ENCODE peak calls at places on chromosomes 1 and 21, in six cellular contexts. A, Q, L, R, I and T are unnamed samples.

GRCh38 chr1:93907718-93908117 is 1.5 kb downstream of the GCLM start:
- DNase-seq in A (peak), Q (peak), L (no peak), R (no peak), I (no peak), T (no peak)

GRCh38 chr21:30719401-30719800 is 824 bp upstream of the KRTAP21-3 start:
- DNase-seq in A (no peak), Q (no peak), L (no peak), R (no peak), I (no peak), T (no peak)

GRCh38 chr1:12019858-12020509 is 686 bp downstream of the MIIP start:
- DNase-seq in A (peak), Q (peak), L (no peak), R (peak), I (no peak), T (no peak)

GRCh38 chr1:29757866-29758763 is 521.8 kb downstream of the PTPRU start:
- DNase-seq in A (no peak), Q (no peak), L (no peak), R (no peak), I (no peak), T (no peak)

GRCh38 chr1:54475357-54476230 is 69.4 kb upstream of the SSBP3 start:
- DNase-seq in A (no peak), Q (no peak), L (no peak), R (no peak), I (no peak), T (no peak)

GRCh38 chr21:43853851-43854772 is 10.9 kb upstream of the AGPAT3 start:
- DNase-seq in A (no peak), Q (no peak), L (no peak), R (no peak), I (no peak), T (no peak)

GRCh38 chr1:63798284-63798683 is 24.5 kb downstream of the ROR1 start:
- DNase-seq in A (no peak), Q (no peak), L (no peak), R (no peak), I (no peak), T (no peak)

GRCh38 chr21:31548688-31549087 is 110.8 kb upstream of the SOD1 start:
- DNase-seq in A (no peak), Q (no peak), L (no peak), R (no peak), I (no peak), T (no peak)

GRCh38 chr1:9399510-9400424 is 107.1 kb downstream of the SPSB1 start:
- DNase-seq in A (no peak), Q (peak), L (no peak), R (no peak), I (no peak), T (no peak)

GRCh38 chr1:147168626-147169058 is 3.6 kb downstream of the PRKAB2 start:
- DNase-seq in A (peak), Q (peak), L (no peak), R (no peak), I (no peak), T (no peak)

GRCh38 chr1:170285027-170285426 is 139.3 kb downstream of the NTMT2 start:
- DNase-seq in A (no peak), Q (peak), L (no peak), R (no peak), I (no peak), T (no peak)

GRCh38 chr1:201610806-201611205 is 71.9 kb downstream of the NAV1 start:
- DNase-seq in A (no peak), Q (no peak), L (no peak), R (no peak), I (no peak), T (no peak)

GRCh38 chr1:54045487-54045886 is 7.5 kb downstream of the TMEM59 start:
- DNase-seq in A (no peak), Q (no peak), L (no peak), R (no peak), I (no peak), T (no peak)

GRCh38 chr1:247335871-247336270 is 4.2 kb upstream of the ZNF496 start:
- DNase-seq in A (no peak), Q (peak), L (no peak), R (no peak), I (no peak), T (no peak)

GRCh38 chr1:50697440-50698421 is 262.3 kb downstream of the FAF1 start:
- DNase-seq in A (no peak), Q (peak), L (no peak), R (no peak), I (no peak), T (no peak)

GRCh38 chr1:234568345-234568744 is 41.6 kb downstream of the IRF2BP2 start:
- DNase-seq in A (no peak), Q (no peak), L (no peak), R (no peak), I (no peak), T (no peak)

GRCh38 chr1:234368320-234369032 is 4.8 kb upstream of the COA6 start:
- DNase-seq in A (no peak), Q (no peak), L (no peak), R (no peak), I (no peak), T (no peak)

GRCh38 chr21:14923468-14923867 is 141.3 kb downstream of the NRIP1 start:
- DNase-seq in A (peak), Q (peak), L (no peak), R (no peak), I (peak), T (no peak)

GRCh38 chr1:203455706-203456105 is 19.9 kb upstream of the PRELP start:
- DNase-seq in A (no peak), Q (no peak), L (no peak), R (no peak), I (no peak), T (no peak)

GRCh38 chr1:47650205-47650604 is 212.4 kb downstream of the FOXD2 start:
- DNase-seq in A (peak), Q (peak), L (peak), R (no peak), I (peak), T (peak)

GRCh38 chr1:246583448-246584185 is 17.4 kb downstream of the CNST start:
- DNase-seq in A (no peak), Q (peak), L (no peak), R (peak), I (peak), T (no peak)

GRCh38 chr1:6991271-6991670 is 206.0 kb downstream of the CAMTA1 start:
- DNase-seq in A (peak), Q (peak), L (peak), R (no peak), I (no peak), T (no peak)

GRCh38 chr1:25707280-25708016 is 90.9 kb downstream of the MAN1C1 start:
- DNase-seq in A (peak), Q (no peak), L (no peak), R (no peak), I (peak), T (no peak)

GRCh38 chr1:15803380-15803779 is 4.1 kb downstream of the UQCRHL start:
- DNase-seq in A (peak), Q (peak), L (no peak), R (no peak), I (no peak), T (no peak)

GRCh38 chr1:107555578-107555977 is 409.4 kb downstream of the VAV3 start:
- DNase-seq in A (no peak), Q (no peak), L (no peak), R (no peak), I (no peak), T (no peak)

GRCh38 chr1:154937051-154937987 is 800 bp upstream of the PMVK start:
- DNase-seq in A (peak), Q (peak), L (peak), R (peak), I (peak), T (peak)